ENCODE peak calls at places on chromosomes 1 and 21, in seven cellular contexts. R is mesendoderm, W is IMR-90, A is H1, X is mesenchymal stem cell, G is H9, F is trophoblast cell. N is an unnamed sample.

GRCh38 chr1:33710989-33711388 is 152.9 kb upstream of the HMGB4 start:
- DNase-seq in R (no peak), W (peak), A (no peak), X (no peak), G (no peak), F (peak), N (no peak)

GRCh38 chr1:206672844-206673758 is 11.6 kb upstream of the MAPKAPK2 start:
- DNase-seq in R (no peak), W (peak), A (no peak), X (peak), G (no peak), F (no peak), N (no peak)

GRCh38 chr1:50329332-50329932 is 93.8 kb downstream of the DMRTA2 start:
- DNase-seq in R (peak), W (no peak), A (no peak), X (no peak), G (no peak), F (no peak), N (no peak)

GRCh38 chr1:193358419-193358818 is 172.0 kb upstream of the B3GALT2 start:
- DNase-seq in R (peak), W (no peak), A (no peak), X (no peak), G (peak), F (no peak), N (no peak)

GRCh38 chr21:46552865-46553379 is 52.0 kb downstream of the S100B start:
- DNase-seq in R (no peak), W (no peak), A (no peak), X (no peak), G (no peak), F (no peak), N (no peak)

GRCh38 chr1:99849744-99850457 is at the start of gene AGL:
- DNase-seq in R (peak), W (peak), A (peak), X (peak), G (peak), F (peak), N (peak)

GRCh38 chr1:206023682-206024081 is at the start of gene CTSE:
- DNase-seq in R (no peak), W (no peak), A (no peak), X (no peak), G (no peak), F (no peak), N (no peak)

GRCh38 chr1:9689971-9690381 is 38.4 kb downstream of the PIK3CD start:
- DNase-seq in R (peak), W (no peak), A (peak), X (peak), G (peak), F (no peak), N (peak)

GRCh38 chr1:245957446-245957845 is 549.6 kb downstream of the SMYD3 start:
- DNase-seq in R (no peak), W (no peak), A (no peak), X (no peak), G (no peak), F (no peak), N (no peak)

GRCh38 chr1:150808134-150808533 is at the start of gene CTSK:
- DNase-seq in R (no peak), W (no peak), A (no peak), X (no peak), G (no peak), F (no peak), N (no peak)

GRCh38 chr1:153942766-153943549 is 3.6 kb downstream of the DENND4B start:
- DNase-seq in R (no peak), W (no peak), A (no peak), X (no peak), G (no peak), F (no peak), N (no peak)

GRCh38 chr1:33311706-33312412 is 9.0 kb downstream of the A3GALT2 start:
- DNase-seq in R (no peak), W (no peak), A (no peak), X (no peak), G (no peak), F (no peak), N (no peak)

DNA sequence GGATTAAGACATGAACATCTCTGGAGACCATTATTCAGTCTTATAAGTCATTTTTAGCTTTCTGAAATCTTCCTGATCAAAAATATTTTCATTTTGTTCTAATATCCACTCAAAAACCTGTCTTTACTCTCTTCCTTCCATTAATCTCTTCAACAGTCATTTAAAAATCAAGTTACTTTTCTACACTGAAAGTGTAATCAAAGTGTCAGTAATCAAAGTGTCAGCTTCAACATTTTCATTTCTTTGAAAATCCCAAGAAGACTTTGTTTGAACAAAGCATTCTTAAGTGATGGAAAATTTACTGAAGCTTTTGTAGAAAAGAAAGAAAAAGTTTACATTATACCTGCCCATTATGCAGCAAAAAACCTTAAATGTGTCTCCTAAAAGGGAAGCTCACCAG is 261.0 kb upstream of the NCAM2 start:
- DNase-seq in R (no peak), W (no peak), A (no peak), X (no peak), G (no peak), F (no peak), N (no peak)
- H3K27ac ChIP-seq in R (no peak), W (no peak), A (no peak), X (no peak), G (no peak), F (no peak), N (no peak)

DNA sequence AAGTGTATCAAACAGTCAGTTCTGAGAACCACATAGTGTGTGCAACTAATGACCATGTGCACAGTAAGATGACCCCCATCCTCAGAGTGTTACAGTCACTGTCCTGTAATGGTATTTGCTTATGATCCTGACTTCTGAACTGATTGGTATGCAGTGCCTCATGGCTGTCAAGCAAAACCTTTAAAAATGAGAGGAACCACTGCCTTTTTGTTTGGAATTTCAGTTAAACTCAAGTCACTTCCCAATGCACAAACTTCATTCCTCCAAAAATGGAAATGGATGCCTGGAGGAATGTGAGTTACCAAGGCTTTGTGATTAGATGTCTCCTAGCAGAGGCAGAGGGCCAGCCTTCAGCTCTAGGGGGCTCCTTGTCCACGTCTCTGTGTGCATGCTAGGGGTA is 10.5 kb downstream of the C1orf198 start:
- DNase-seq in R (no peak), W (peak), A (no peak), X (peak), G (no peak), F (no peak), N (no peak)
- H2BK5ac ChIP-seq in R (no peak), W (peak), A (no peak), X (peak), G (no peak), F (no peak), N (no peak)

DNA sequence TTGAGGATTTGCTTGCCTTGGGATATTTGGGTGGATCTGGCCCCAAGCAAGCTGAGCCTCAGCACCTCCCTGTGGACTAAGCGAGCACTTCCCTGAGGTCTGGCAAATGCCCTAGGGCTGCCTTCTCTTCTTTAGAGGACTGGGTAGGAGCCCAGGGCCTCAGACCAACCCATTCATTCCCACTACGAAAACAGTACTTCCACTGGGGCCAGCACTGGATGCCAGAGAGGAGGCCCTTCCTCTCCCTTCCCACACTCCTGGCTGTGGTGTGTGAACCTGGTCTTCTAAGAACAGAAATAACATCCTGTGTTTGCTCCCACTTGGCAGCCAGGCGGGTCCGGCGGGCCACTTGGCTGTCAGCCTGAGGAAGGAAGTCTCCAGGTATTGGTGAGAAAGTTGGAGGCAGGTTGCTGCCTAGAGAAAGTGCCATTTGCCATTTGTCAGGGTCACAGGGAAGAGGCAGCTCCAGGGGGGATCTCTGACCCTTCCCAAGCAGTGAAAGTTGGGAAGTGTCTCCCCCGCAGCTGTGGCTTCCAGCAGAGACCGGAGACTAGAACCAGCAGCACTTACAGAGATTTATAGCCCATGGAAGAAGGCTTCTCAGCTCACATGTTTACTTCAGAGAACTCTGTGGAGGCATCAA is 323.5 kb downstream of the SIPA1L2 start:
- DNase-seq in R (peak), W (no peak), A (peak), X (peak), G (peak), F (no peak), N (no peak)
- H3K27ac ChIP-seq in R (peak), W (no peak), A (peak), X (peak), G (no peak), F (no peak), N (no peak)

GRCh38 chr1:83799474-83800085 is 199.4 kb downstream of the TTLL7 start:
- DNase-seq in R (peak), W (no peak), A (no peak), X (peak), G (no peak), F (no peak), N (no peak)
- H2BK5ac ChIP-seq in R (no peak), W (no peak), A (no peak), X (no peak), G (no peak), F (no peak), N (no peak)

GRCh38 chr1:16178596-16179497 is 23.0 kb upstream of the EPHA2 start:
- DNase-seq in R (peak), W (no peak), A (no peak), X (peak), G (no peak), F (no peak), N (no peak)
- H3K27ac ChIP-seq in R (no peak), W (no peak), A (no peak), X (peak), G (no peak), F (peak), N (no peak)

GRCh38 chr1:176949033-176949662 is 215.4 kb downstream of the ASTN1 start:
- DNase-seq in R (peak), W (peak), A (peak), X (peak), G (peak), F (peak), N (peak)
- H2BK5ac ChIP-seq in R (no peak), W (no peak), A (no peak), X (no peak), G (no peak), F (no peak), N (no peak)

DNA sequence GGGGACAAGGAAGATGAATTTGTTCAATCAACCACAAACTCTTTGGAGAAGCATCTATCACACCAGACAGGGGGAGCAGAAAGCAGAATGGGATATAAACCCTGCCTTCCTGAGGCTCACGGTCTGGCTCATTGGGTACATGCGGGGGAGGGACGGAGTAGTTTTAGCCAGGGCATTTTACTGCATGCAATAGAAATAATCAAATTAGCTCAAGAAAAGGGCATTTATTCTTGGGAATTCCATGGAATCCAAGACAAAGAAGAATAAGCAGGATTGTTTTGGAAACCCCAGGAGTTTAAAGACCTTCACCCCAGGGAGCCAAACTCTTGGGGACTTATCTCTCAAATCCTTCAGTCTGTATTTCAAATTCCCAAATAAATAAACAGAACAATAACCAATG is 5.2 kb upstream of the KAZN start:
- DNase-seq in R (peak), W (no peak), A (no peak), X (no peak), G (no peak), F (no peak), N (no peak)
- H3K27ac ChIP-seq in R (no peak), W (no peak), A (no peak), X (no peak), G (no peak), F (no peak), N (no peak)

DNA sequence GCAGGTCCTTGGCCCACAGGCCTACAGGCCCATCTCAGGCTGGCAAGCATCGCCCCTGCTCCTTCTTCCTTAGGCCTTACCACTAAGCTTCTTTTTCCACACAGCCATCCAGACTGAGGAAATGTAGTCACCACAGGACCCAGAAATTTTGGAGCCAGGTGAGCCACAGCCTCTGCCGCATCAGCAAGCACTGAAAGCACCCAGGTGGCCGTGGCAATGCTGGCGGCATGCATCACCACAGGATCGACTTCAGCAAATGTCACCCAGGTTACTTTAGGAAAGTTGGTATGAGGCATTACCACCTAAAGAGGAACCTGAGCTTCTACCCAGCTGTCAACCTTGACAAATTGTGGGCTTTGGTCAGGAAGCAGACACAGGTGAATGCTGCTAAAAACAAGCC is 11.6 kb downstream of the PIGM start:
- DNase-seq in R (no peak), W (no peak), A (no peak), X (no peak), G (no peak), F (no peak), N (no peak)
- H2BK5ac ChIP-seq in R (no peak), W (no peak), A (no peak), X (no peak), G (no peak), F (no peak), N (no peak)

N was measured in neuronal stem cell.